ENCODE peak calls at places on chromosomes 2 and 18, in four cellular contexts. Z is HCT116, X is K562, Y is GM12878. N is an unnamed sample.

GRCh38 chr2:5914831-5915611 is 222.8 kb downstream of the SOX11 start:
- DNase-seq in X (no peak), Y (no peak), Z (no peak), N (no peak)

GRCh38 chr2:8252997-8253694 is 428.7 kb upstream of the ID2 start:
- DNase-seq in X (no peak), Y (peak), Z (no peak), N (no peak)

GRCh38 chr18:48956378-48956777 is 5.6 kb upstream of the SMAD7 start:
- DNase-seq in Z (no peak), X (no peak), Y (no peak), N (no peak)

GRCh38 chr18:68826111-68826510 is 28.2 kb downstream of the CCDC102B start:
- DNase-seq in Z (no peak), Y (no peak), X (no peak), N (no peak)

GRCh38 chr2:12727085-12727484 is 10.3 kb downstream of the TRIB2 start:
- DNase-seq in Z (no peak), Y (no peak), X (no peak), N (no peak)

GRCh38 chr2:105771841-105772240 is 27.1 kb downstream of the NCK2 start:
- DNase-seq in X (no peak), Z (no peak), Y (no peak), N (no peak)

GRCh38 chr2:98911376-98912154 is 24.5 kb downstream of the CRACDL start:
- DNase-seq in Z (no peak), X (no peak), Y (no peak), N (no peak)

GRCh38 chr2:196849895-196850294 is 40.7 kb upstream of the C2orf66 start:
- DNase-seq in Z (no peak), X (no peak), Y (no peak), N (peak)

GRCh38 chr2:112149194-112149593 is 11.0 kb downstream of the FBLN7 start:
- DNase-seq in Z (no peak), Y (no peak), X (no peak), N (no peak)

GRCh38 chr18:43312891-43313290 is 35.6 kb upstream of the SYT4 start:
- DNase-seq in X (no peak), Z (no peak), Y (no peak), N (no peak)

GRCh38 chr2:124985210-124985760 is 960.2 kb downstream of the CNTNAP5 start:
- DNase-seq in X (no peak), Y (no peak), Z (no peak), N (no peak)
- TF ChIP-seq JUND in X (no peak), Y (no peak), Z (no peak), N (no peak)

DNA sequence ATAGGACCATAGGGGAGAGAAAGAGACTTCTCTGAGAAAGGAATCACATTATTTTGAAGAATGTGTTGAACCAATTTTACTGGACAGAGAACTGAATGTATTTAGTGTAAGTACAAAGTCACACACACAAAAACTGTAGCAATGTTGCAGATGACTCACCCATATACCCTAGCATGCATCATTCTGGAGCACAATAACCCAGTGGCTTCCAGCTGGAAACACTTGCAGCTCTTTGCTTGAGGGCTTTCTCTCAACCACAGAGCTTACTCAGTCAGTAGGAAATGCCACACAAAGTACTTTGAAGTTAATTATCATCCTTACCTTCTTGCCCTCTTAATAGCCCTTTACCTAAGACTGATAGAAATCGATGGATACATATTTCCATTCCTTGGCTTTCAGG is 760.0 kb upstream of the FSHR start:
- DNase-seq in Z (no peak), Y (no peak), X (no peak), N (peak)
- TF ChIP-seq JUND in Z (no peak), Y (no peak), X (no peak), N (no peak)

DNA sequence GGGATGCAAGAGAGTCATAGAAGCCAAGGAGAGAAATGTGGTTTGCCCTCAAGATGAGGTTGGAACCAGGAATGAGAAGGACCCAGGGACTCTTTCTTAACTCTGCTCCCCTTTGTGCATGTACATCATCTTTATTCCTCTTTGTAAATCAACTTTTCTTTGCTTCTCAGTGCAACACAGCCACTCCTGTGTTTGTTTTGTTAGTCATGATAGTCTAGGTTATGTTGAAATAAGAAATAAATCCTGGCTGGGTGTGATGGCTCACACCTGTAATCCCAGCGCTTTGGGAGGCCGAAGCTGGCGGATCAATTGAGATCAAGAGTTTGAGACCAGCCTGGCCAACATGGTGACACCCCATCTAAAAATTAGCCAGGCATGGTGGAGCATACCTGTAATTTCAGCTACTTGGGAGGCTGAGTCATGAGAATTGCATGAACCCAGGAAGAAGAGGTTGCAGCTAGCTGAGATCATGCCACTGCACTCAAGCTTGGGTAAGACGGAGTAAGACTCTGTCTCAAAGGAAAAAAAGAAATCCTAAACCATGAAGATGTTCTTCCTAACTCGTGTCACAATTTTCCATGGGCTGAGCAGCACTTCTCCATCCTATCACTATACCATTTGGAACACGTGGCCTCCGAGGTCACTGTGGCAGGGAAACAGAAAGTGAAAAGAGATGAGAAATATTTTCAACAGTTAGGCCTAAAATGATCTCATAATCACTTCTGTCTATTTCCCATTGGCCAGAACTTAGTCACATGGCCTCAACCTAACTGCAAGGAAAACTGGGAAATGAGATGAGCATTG is 73.0 kb upstream of the TMEM17 start:
- DNase-seq in Z (peak), X (no peak), Y (no peak), N (no peak)
- TF ChIP-seq JUND in Z (peak), X (no peak), Y (no peak), N (no peak)

DNA sequence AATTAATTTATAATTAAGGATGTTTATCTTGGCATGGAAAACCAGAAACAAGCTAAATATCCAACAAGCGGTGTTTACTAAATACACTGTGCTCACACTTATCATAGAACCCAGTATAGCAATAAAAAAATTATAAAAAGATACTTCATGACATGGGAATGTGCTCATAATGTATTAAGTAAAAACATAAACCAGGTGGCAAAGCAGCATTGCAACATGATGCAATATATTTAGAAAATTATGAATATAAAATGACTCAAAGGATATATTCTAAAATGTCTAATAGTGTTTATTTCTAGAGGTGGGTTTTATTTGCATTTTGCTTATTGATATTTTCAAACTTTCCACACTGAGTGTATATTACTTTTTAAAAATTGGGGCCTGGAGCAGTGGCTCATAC is 84.4 kb upstream of the ATL2 start:
- DNase-seq in Z (no peak), Y (no peak), X (no peak), N (no peak)
- TF ChIP-seq JUND in Z (no peak), Y (no peak), X (no peak), N (no peak)

N was measured in T47D.